ENCODE peak calls at places on chromosomes 5 and 9, in nine cellular contexts. B is epithelial cell of esophagus; Q is pancreas; I is stimulated activated CD8-positive, alpha-beta memory T cell treated with anti-CD3 and anti-CD28 coated beads, Interleukin-7, amount 100 ng/mL, for 24 hours; S is OCI-M1; J is HCT116; E is stimulated activated effector memory CD8-positive, alpha-beta T cell treated with anti-CD3 and anti-CD28 coated beads, Interleukin-12 subunit alpha, Interleukin-12 subunit beta, amount 100 ng/mL, for 72 hours; C is BJ; L is EH. A is an unnamed sample.
A peak's percentile ranks its signal among the peaks of the same experiment; 100 is the strongest.

GRCh38 chr5:176611435-176611834 is 1.5 kb upstream of the GPRIN1 start:
- DNase-seq in C (peak; percentile 14), I (no peak), J (peak; percentile 21), E (peak; percentile 80), Q (peak; percentile 63), S (peak; percentile 85), B (peak; percentile 88), L (peak; percentile 85), A (peak; percentile 84)

GRCh38 chr9:77929942-77930341 is 101.7 kb downstream of the GNAQ start:
- DNase-seq in C (no peak), S (no peak), Q (no peak), E (no peak), I (no peak), J (no peak), B (no peak), L (no peak), A (no peak)

GRCh38 chr5:178266581-178266980 is 34.0 kb upstream of the PHYKPL start:
- DNase-seq in B (no peak), J (no peak), S (no peak), E (no peak), Q (no peak), I (no peak), L (no peak), C (no peak), A (no peak)

GRCh38 chr5:80318212-80318611 is 1.6 kb upstream of the SPZ1 start:
- DNase-seq in E (no peak), C (no peak), J (no peak), B (no peak), I (no peak), Q (no peak), L (peak; percentile 14), S (no peak), A (no peak)

GRCh38 chr9:85978496-85978895 is 37.5 kb downstream of the NAA35 start:
- DNase-seq in C (no peak), Q (no peak), B (no peak), I (no peak), L (no peak), E (no peak), S (no peak), J (no peak), A (no peak)

GRCh38 chr5:89582768-89583339 is 699.9 kb upstream of the MEF2C start:
- DNase-seq in Q (no peak), B (peak; percentile 74), E (no peak), S (no peak), J (no peak), C (no peak), I (no peak), L (no peak), A (no peak)

GRCh38 chr9:24011206-24011605 is 185.2 kb upstream of the ELAVL2 start:
- DNase-seq in E (no peak), C (no peak), Q (no peak), J (no peak), B (no peak), L (no peak), S (peak; percentile 80), I (no peak), A (no peak)

GRCh38 chr5:171555160-171555559 is 135.7 kb downstream of the FGF18 start:
- DNase-seq in L (no peak), I (no peak), E (no peak), Q (no peak), S (no peak), J (no peak), C (no peak), B (no peak), A (no peak)